ENCODE peak calls at places on chromosomes 12 and 14, in four cellular contexts. One of them, this sample, is unnamed.

GRCh38 chr14:102140027-102140749 is 491 bp downstream of the WDR20 start:
- DNase-seq in H1: no peak
- DNase-seq in HCT116: no peak
- DNase-seq in HepG2: peak; percentile 6
- DNase-seq in this sample: no peak

GRCh38 chr14:75521415-75522199 is 662 bp upstream of the BATF start:
- DNase-seq in HCT116: no peak
- DNase-seq in HepG2: peak; percentile 49
- DNase-seq in H1: no peak
- DNase-seq in this sample: no peak

GRCh38 chr12:90585640-90586304 is 369.2 kb downstream of the CCER1 start:
- DNase-seq in H1: no peak
- DNase-seq in HCT116: no peak
- DNase-seq in HepG2: no peak
- DNase-seq in this sample: no peak

GRCh38 chr14:33737446-33737845 is 213.4 kb downstream of the EGLN3 start:
- DNase-seq in HepG2: no peak
- DNase-seq in HCT116: no peak
- DNase-seq in H1: no peak
- DNase-seq in this sample: no peak

GRCh38 chr12:101933866-101934514 is 56.6 kb downstream of the DRAM1 start:
- DNase-seq in HepG2: no peak
- DNase-seq in HCT116: no peak
- DNase-seq in H1: no peak
- DNase-seq in this sample: no peak

GRCh38 chr12:56158926-56159461 is 835 bp downstream of the MYL6 start:
- DNase-seq in HepG2: peak; percentile 70
- DNase-seq in H1: no peak
- DNase-seq in HCT116: no peak
- DNase-seq in this sample: no peak

GRCh38 chr14:100892496-100893227 is 10.9 kb downstream of the RTL1 start:
- DNase-seq in H1: no peak
- DNase-seq in HCT116: no peak
- DNase-seq in HepG2: no peak
- DNase-seq in this sample: no peak

GRCh38 chr14:105197274-105197673 is 16.2 kb upstream of the NUDT14 start:
- DNase-seq in HCT116: no peak
- DNase-seq in HepG2: no peak
- DNase-seq in H1: no peak
- DNase-seq in this sample: no peak

GRCh38 chr12:114167431-114167830 is 201.3 kb upstream of the RBM19 start:
- DNase-seq in H1: no peak
- DNase-seq in HCT116: no peak
- DNase-seq in HepG2: no peak
- DNase-seq in this sample: no peak

GRCh38 chr14:33611405-33612183 is 339.3 kb downstream of the EGLN3 start:
- DNase-seq in H1: no peak
- DNase-seq in HCT116: no peak
- DNase-seq in HepG2: no peak
- DNase-seq in this sample: no peak

GRCh38 chr12:132248439-132249157 is 80.8 kb downstream of the GALNT9 start:
- DNase-seq in HCT116: no peak
- DNase-seq in HepG2: no peak
- DNase-seq in H1: no peak
- DNase-seq in this sample: no peak

GRCh38 chr12:65490193-65490592 is 211.7 kb downstream of the MSRB3 start:
- DNase-seq in HepG2: no peak
- DNase-seq in HCT116: no peak
- DNase-seq in H1: no peak
- DNase-seq in this sample: no peak

GRCh38 chr12:9389796-9390195 is 181.6 kb upstream of the PZP start:
- DNase-seq in HCT116: no peak
- DNase-seq in HepG2: no peak
- DNase-seq in H1: no peak
- DNase-seq in this sample: no peak

GRCh38 chr14:59870277-59871165 is at the start of gene RTN1:
- DNase-seq in HCT116: no peak
- DNase-seq in H1: peak; percentile 23
- DNase-seq in HepG2: no peak
- DNase-seq in this sample: no peak

GRCh38 chr12:107462428-107463332 is 222.9 kb upstream of the PWP1 start:
- DNase-seq in HCT116: no peak
- DNase-seq in HepG2: no peak
- DNase-seq in H1: no peak
- DNase-seq in this sample: no peak

GRCh38 chr12:84929486-84929885 is 16.9 kb upstream of the SLC6A15 start:
- DNase-seq in HCT116: no peak
- DNase-seq in H1: no peak
- DNase-seq in HepG2: no peak
- DNase-seq in this sample: no peak

GRCh38 chr14:20820063-20820904 is 17.6 kb upstream of the RNASE1 start:
- DNase-seq in HCT116: no peak
- DNase-seq in H1: no peak
- DNase-seq in HepG2: no peak
- DNase-seq in this sample: no peak

GRCh38 chr14:81423504-81423903 is 23.4 kb upstream of the STON2 start:
- DNase-seq in HCT116: no peak
- DNase-seq in H1: no peak
- DNase-seq in HepG2: no peak
- DNase-seq in this sample: no peak

GRCh38 chr14:104187121-104187889 is 48.9 kb downstream of the KIF26A start:
- DNase-seq in HepG2: no peak
- DNase-seq in H1: no peak
- DNase-seq in HCT116: no peak
- DNase-seq in this sample: no peak

GRCh38 chr12:88934163-88934747 is 354.0 kb upstream of the KITLG start:
- DNase-seq in HCT116: peak; percentile 98
- DNase-seq in HepG2: no peak
- DNase-seq in H1: no peak
- DNase-seq in this sample: no peak

GRCh38 chr12:109810954-109811623 is 22.1 kb downstream of the TRPV4 start:
- DNase-seq in H1: no peak
- DNase-seq in HepG2: no peak
- DNase-seq in HCT116: no peak
- DNase-seq in this sample: no peak

GRCh38 chr14:70692210-70692609 is 50.5 kb downstream of the TTC9 start:
- DNase-seq in HCT116: no peak
- DNase-seq in H1: no peak
- DNase-seq in HepG2: no peak
- DNase-seq in this sample: no peak

GRCh38 chr12:59734371-59734770 is 138.5 kb downstream of the SLC16A7 start:
- DNase-seq in HCT116: no peak
- DNase-seq in HepG2: no peak
- DNase-seq in H1: no peak
- DNase-seq in this sample: no peak

GRCh38 chr12:26874501-26875296 is 41.7 kb upstream of the ITPR2 start:
- DNase-seq in H1: no peak
- DNase-seq in HepG2: no peak
- DNase-seq in HCT116: no peak
- DNase-seq in this sample: peak; percentile 68

GRCh38 chr12:76633415-76633814 is 73.8 kb upstream of the OSBPL8 start:
- DNase-seq in H1: no peak
- DNase-seq in HepG2: no peak
- DNase-seq in HCT116: no peak
- DNase-seq in this sample: no peak

GRCh38 chr14:72679591-72680151 is 214.2 kb downstream of the DPF3 start:
- DNase-seq in H1: no peak
- DNase-seq in HepG2: no peak
- DNase-seq in HCT116: no peak
- DNase-seq in this sample: no peak

GRCh38 chr14:93686313-93686712 is 102.0 kb downstream of the PRIMA1 start:
- DNase-seq in H1: no peak
- DNase-seq in HCT116: no peak
- DNase-seq in HepG2: no peak
- DNase-seq in this sample: no peak

GRCh38 chr12:92464911-92465310 is 237.9 kb upstream of the PLEKHG7 start:
- DNase-seq in HCT116: no peak
- DNase-seq in HepG2: no peak
- DNase-seq in H1: no peak
- DNase-seq in this sample: no peak

GRCh38 chr12:123092866-123093265 is 58.0 kb downstream of the PITPNM2 start:
- DNase-seq in HCT116: no peak
- DNase-seq in H1: no peak
- DNase-seq in HepG2: no peak
- DNase-seq in this sample: no peak

GRCh38 chr14:52895000-52895399 is 55.9 kb downstream of the FERMT2 start:
- DNase-seq in HCT116: peak; percentile 15
- DNase-seq in H1: no peak
- DNase-seq in HepG2: no peak
- DNase-seq in this sample: no peak

GRCh38 chr12:92138626-92139025 is 7.0 kb downstream of the BTG1 start:
- DNase-seq in HCT116: no peak
- DNase-seq in H1: no peak
- DNase-seq in HepG2: no peak
- DNase-seq in this sample: no peak

GRCh38 chr14:78278464-78278863 is 108.3 kb downstream of the NRXN3 start:
- DNase-seq in HepG2: no peak
- DNase-seq in H1: no peak
- DNase-seq in HCT116: no peak
- DNase-seq in this sample: no peak

GRCh38 chr14:105220699-105221597 is 27.4 kb upstream of the BTBD6 start:
- DNase-seq in HepG2: no peak
- DNase-seq in HCT116: no peak
- DNase-seq in H1: no peak
- DNase-seq in this sample: no peak

DNA sequence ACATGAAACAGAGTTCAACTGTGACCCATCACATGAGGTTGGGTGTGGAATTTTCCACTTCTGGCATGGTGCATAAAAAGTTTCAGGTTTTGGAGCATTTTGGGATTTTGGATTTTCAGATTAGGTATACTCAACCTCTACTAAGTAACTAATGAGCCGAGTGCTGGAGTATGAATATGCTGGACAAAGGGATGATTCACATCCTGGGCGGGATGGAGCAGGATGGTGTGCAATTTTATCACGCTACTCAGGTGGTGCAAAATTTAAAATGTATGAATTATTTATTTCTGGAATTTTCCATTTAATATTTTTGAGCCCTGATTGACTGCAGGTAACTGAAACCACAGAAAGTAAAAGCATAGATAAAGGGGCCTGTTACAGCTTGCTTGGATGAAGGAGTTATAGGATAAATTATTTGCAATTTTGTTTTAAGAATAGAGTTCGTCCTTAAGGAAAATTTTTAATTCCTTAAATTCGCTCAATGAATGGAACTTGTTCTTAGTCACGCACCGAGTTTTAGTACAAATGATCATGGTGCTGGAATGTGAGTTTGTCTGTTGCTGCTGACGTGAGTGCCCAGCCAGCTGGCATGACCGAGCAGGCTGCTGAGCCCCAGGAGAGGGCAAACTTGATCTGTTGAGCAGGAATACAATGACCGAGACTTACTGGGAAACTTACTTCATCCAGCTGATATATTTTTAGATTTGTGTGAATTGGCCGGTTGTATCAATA is 176.3 kb downstream of the ESR2 start:
- DNase-seq in HepG2: no peak
- DNase-seq in H1: no peak
- DNase-seq in HCT116: no peak
- DNase-seq in this sample: no peak
- TF ChIP-seq JUND in HepG2: no peak
- TF ChIP-seq JUND in H1: no peak
- TF ChIP-seq JUND in HCT116: no peak
- TF ChIP-seq JUND in this sample: no peak

GRCh38 chr12:49887091-49887490 is 16.6 kb downstream of the FAIM2 start:
- DNase-seq in HCT116: no peak
- DNase-seq in H1: no peak
- DNase-seq in HepG2: no peak
- DNase-seq in this sample: no peak

GRCh38 chr12:49887536-49888401 is 15.9 kb downstream of the FAIM2 start:
- DNase-seq in HepG2: peak; percentile 55
- DNase-seq in H1: no peak
- DNase-seq in HCT116: no peak
- DNase-seq in this sample: no peak

GRCh38 chr12:49888461-49889151 is 15.1 kb downstream of the FAIM2 start:
- DNase-seq in H1: no peak
- DNase-seq in HCT116: no peak
- DNase-seq in HepG2: no peak
- DNase-seq in this sample: no peak

GRCh38 chr12:49885118-49885517 is 18.6 kb downstream of the FAIM2 start:
- DNase-seq in HepG2: no peak
- DNase-seq in HCT116: no peak
- DNase-seq in H1: no peak
- DNase-seq in this sample: no peak

GRCh38 chr12:49885663-49886461 is 17.8 kb downstream of the FAIM2 start:
- DNase-seq in H1: no peak
- DNase-seq in HCT116: no peak
- DNase-seq in HepG2: peak; percentile 47
- DNase-seq in this sample: no peak
- TF ChIP-seq JUND in H1: no peak
- TF ChIP-seq JUND in HCT116: no peak
- TF ChIP-seq JUND in HepG2: no peak
- TF ChIP-seq JUND in this sample: no peak

GRCh38 chr12:79455314-79455713 is 235.4 kb downstream of the PAWR start:
- DNase-seq in HepG2: no peak
- DNase-seq in H1: no peak
- DNase-seq in HCT116: no peak
- DNase-seq in this sample: no peak

GRCh38 chr12:79454338-79454777 is 236.4 kb downstream of the PAWR start:
- DNase-seq in HCT116: no peak
- DNase-seq in HepG2: peak; percentile 26
- DNase-seq in H1: no peak
- DNase-seq in this sample: no peak

GRCh38 chr12:79451365-79451764 is 239.4 kb downstream of the PAWR start:
- DNase-seq in HCT116: no peak
- DNase-seq in H1: no peak
- DNase-seq in HepG2: no peak
- DNase-seq in this sample: no peak

GRCh38 chr12:79451988-79452387 is 238.8 kb downstream of the PAWR start:
- DNase-seq in HCT116: no peak
- DNase-seq in H1: no peak
- DNase-seq in HepG2: peak; percentile 31
- DNase-seq in this sample: no peak

DNA sequence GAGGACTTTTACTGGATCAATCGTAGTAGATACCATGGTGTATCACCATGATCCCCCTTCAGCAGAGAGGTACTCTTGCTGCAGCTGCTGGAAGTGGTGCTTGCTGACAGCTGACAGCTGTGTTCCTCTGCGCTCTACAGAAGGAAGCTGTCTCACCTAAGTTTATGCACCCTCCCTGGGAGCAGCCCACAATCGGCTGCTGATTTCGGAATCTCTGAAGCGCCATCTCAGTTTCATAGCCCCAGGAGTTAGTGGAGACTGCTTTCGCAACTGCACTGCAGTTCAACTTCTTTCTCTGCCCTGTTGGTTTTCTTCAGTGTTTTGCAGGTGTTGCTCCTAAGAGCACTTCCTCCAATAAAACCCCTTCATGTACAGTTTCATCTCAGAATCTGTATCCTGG is 237.9 kb downstream of the PAWR start:
- DNase-seq in HepG2: no peak
- DNase-seq in H1: no peak
- DNase-seq in HCT116: no peak
- DNase-seq in this sample: no peak
- TF ChIP-seq JUND in HepG2: no peak
- TF ChIP-seq JUND in H1: no peak
- TF ChIP-seq JUND in HCT116: no peak
- TF ChIP-seq JUND in this sample: no peak

GRCh38 chr12:1760566-1761382 is 59.6 kb upstream of the LRTM2 start:
- DNase-seq in HCT116: peak; percentile 68
- DNase-seq in H1: no peak
- DNase-seq in HepG2: peak; percentile 95
- DNase-seq in this sample: no peak
- TF ChIP-seq JUND in HCT116: peak; percentile 67
- TF ChIP-seq JUND in H1: no peak
- TF ChIP-seq JUND in HepG2: peak; percentile 93
- TF ChIP-seq JUND in this sample: no peak